ENCODE peak calls at places on chromosomes 1 and 21, in four cellular contexts. One of them, this sample, is unnamed.

GRCh38 chr1:164602142-164602429 is 43.1 kb downstream of the PBX1 start:
- DNase-seq in GM19239: no peak
- DNase-seq in mucosa of gallbladder: peak; percentile 84
- DNase-seq in C1 segment of cervical spinal cord: no peak
- DNase-seq in this sample: no peak

GRCh38 chr21:38768385-38769071 is 37.2 kb upstream of the ETS2 start:
- DNase-seq in C1 segment of cervical spinal cord: no peak
- DNase-seq in mucosa of gallbladder: no peak
- DNase-seq in GM19239: no peak
- DNase-seq in this sample: peak; percentile 33

GRCh38 chr21:20523191-20523590 is 475.0 kb upstream of the NCAM2 start:
- DNase-seq in mucosa of gallbladder: no peak
- DNase-seq in GM19239: no peak
- DNase-seq in C1 segment of cervical spinal cord: no peak
- DNase-seq in this sample: no peak

GRCh38 chr1:98104285-98104684 is 183.5 kb upstream of the DPYD start:
- DNase-seq in C1 segment of cervical spinal cord: no peak
- DNase-seq in GM19239: no peak
- DNase-seq in mucosa of gallbladder: no peak
- DNase-seq in this sample: no peak

GRCh38 chr1:202007703-202008489 is 2.5 kb upstream of the ELF3 start:
- DNase-seq in GM19239: no peak
- DNase-seq in C1 segment of cervical spinal cord: no peak
- DNase-seq in mucosa of gallbladder: peak; percentile 88
- DNase-seq in this sample: no peak

GRCh38 chr1:2021550-2021949 is 2.4 kb downstream of the GABRD start:
- DNase-seq in GM19239: no peak
- DNase-seq in C1 segment of cervical spinal cord: no peak
- DNase-seq in mucosa of gallbladder: no peak
- DNase-seq in this sample: no peak

GRCh38 chr1:53294557-53294956 is 33.3 kb downstream of the LRP8 start:
- DNase-seq in C1 segment of cervical spinal cord: no peak
- DNase-seq in mucosa of gallbladder: no peak
- DNase-seq in GM19239: no peak
- DNase-seq in this sample: peak; percentile 67

GRCh38 chr1:204046346-204046745 is 26.6 kb upstream of the SOX13 start:
- DNase-seq in mucosa of gallbladder: no peak
- DNase-seq in GM19239: no peak
- DNase-seq in C1 segment of cervical spinal cord: no peak
- DNase-seq in this sample: no peak